ENCODE peak calls at places on chromosome 4, in five cellular contexts. Z is MG63, S is left lung, R is choroid plexus epithelial cell, M is fibroblast of mammary gland. Q is an unnamed sample.

GRCh38 chr4:65071532-65071931 is 598.8 kb downstream of the EPHA5 start:
- DNase-seq in Z (no peak), S (no peak), R (no peak), M (peak; percentile 0), Q (peak; percentile 52)

GRCh38 chr4:74030285-74030684 is 8.2 kb downstream of the CXCL3 start:
- DNase-seq in Z (no peak), S (no peak), R (no peak), M (no peak), Q (no peak)

GRCh38 chr4:189874591-189874990 is 66.1 kb upstream of the FRG1 start:
- DNase-seq in Z (no peak), S (no peak), R (no peak), M (no peak), Q (no peak)

GRCh38 chr4:174365018-174365587 is 81.4 kb downstream of the CEP44 start:
- DNase-seq in Z (no peak), S (no peak), R (peak; percentile 74), M (peak; percentile 69), Q (peak; percentile 49)

GRCh38 chr4:13922873-13923645 is 295.5 kb upstream of the BOD1L1 start:
- DNase-seq in Z (no peak), S (no peak), R (no peak), M (peak; percentile 28), Q (no peak)

GRCh38 chr4:60389636-60390035 is 810.5 kb upstream of the ADGRL3 start:
- DNase-seq in Z (no peak), S (no peak), R (no peak), M (no peak), Q (no peak)

GRCh38 chr4:2954358-2955185 is 8.6 kb downstream of the NOP14 start:
- DNase-seq in Z (no peak), S (no peak), R (no peak), M (no peak), Q (no peak)

GRCh38 chr4:40337081-40337480 is 1.9 kb downstream of the CHRNA9 start:
- DNase-seq in Z (no peak), S (no peak), R (no peak), M (no peak), Q (no peak)

GRCh38 chr4:57265831-57266582 is 155.8 kb upstream of the IGFBP7 start:
- DNase-seq in Z (no peak), S (no peak), R (no peak), M (no peak), Q (no peak)

GRCh38 chr4:52643846-52644245 is 15.3 kb downstream of the USP46 start:
- DNase-seq in Z (peak; percentile 99), S (peak; percentile 71), R (peak; percentile 78), M (peak; percentile 76), Q (peak; percentile 46)

GRCh38 chr4:86657382-86657781 is 63.3 kb downstream of the PTPN13 start:
- DNase-seq in Z (no peak), S (no peak), R (no peak), M (no peak), Q (no peak)

GRCh38 chr4:121070274-121070673 is 2.1 kb downstream of the NDNF start:
- DNase-seq in Z (no peak), S (peak; percentile 49), R (no peak), M (no peak), Q (no peak)

GRCh38 chr4:3657917-3658913 is 108.0 kb upstream of the ADRA2C start:
- DNase-seq in Z (peak; percentile 84), S (no peak), R (peak; percentile 66), M (peak; percentile 72), Q (no peak)

GRCh38 chr4:20520901-20521300 is 179.4 kb upstream of the PACRGL start:
- DNase-seq in Z (no peak), S (no peak), R (peak; percentile 48), M (peak; percentile 47), Q (peak; percentile 83)

GRCh38 chr4:68372588-68372987 is 22.7 kb upstream of the YTHDC1 start:
- DNase-seq in Z (no peak), S (no peak), R (peak; percentile 8), M (peak; percentile 37), Q (peak; percentile 60)

GRCh38 chr4:1855334-1856070 is 454 bp downstream of the LETM1 start:
- DNase-seq in Z (peak; percentile 27), S (no peak), R (no peak), M (no peak), Q (peak; percentile 37)

GRCh38 chr4:78936989-78937388 is 2.2 kb downstream of the PAQR3 start:
- DNase-seq in Z (no peak), S (no peak), R (no peak), M (no peak), Q (no peak)
- H3K4me3 ChIP-seq in Z (no peak overlapping the region), S (no peak overlapping the region), R (no peak overlapping the region), M (no peak overlapping the region), Q (no peak overlapping the region)

GRCh38 chr4:36198861-36199260 is 45.5 kb downstream of the ARAP2 start:
- DNase-seq in Z (no peak), S (no peak), R (no peak), M (no peak), Q (no peak)
- H3K4me3 ChIP-seq in Z (no peak overlapping the region), S (no peak overlapping the region), R (no peak overlapping the region), M (no peak overlapping the region), Q (no peak overlapping the region)

DNA sequence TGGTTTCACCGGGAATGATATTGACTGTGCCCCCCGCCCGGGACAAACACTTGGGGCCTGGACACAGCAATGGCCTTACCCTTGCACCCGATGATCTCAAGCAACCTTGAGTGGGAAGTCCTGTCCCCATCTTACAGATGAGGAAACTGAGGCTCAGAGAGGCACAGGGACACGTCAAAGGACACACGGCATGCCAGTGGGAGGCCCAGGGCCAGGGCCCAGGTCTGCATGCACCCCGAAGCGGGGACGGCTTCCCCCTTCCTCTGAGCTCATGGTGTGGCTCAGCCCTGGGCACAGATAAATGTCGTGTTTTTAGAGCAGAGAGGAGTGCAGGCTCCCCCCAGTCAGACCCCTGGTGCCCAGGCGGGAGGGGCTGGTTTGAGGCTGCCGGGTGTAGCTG is 33.9 kb upstream of the HTRA3 start:
- DNase-seq in Z (no peak), S (no peak), R (no peak), M (no peak), Q (no peak)
- H3K4me3 ChIP-seq in Z (no peak overlapping the region), S (no peak overlapping the region), R (no peak overlapping the region), M (no peak overlapping the region), Q (no peak overlapping the region)

GRCh38 chr4:152154433-152154832 is 381.5 kb downstream of the FBXW7 start:
- DNase-seq in Z (no peak), S (no peak), R (no peak), M (no peak), Q (no peak)
- H3K4me3 ChIP-seq in Z (no peak overlapping the region), S (no peak overlapping the region), R (no peak overlapping the region), M (no peak overlapping the region), Q (no peak overlapping the region)

GRCh38 chr4:11426716-11427115 is 2.0 kb downstream of the HS3ST1 start:
- DNase-seq in Z (no peak), S (no peak), R (no peak), M (no peak), Q (peak; percentile 51)
- H3K4me3 ChIP-seq in Z (no peak overlapping the region), S (peak overlapping the region; percentile 12), R (no peak overlapping the region), M (no peak overlapping the region), Q (peak overlapping the region; percentile 79)

GRCh38 chr4:55124337-55125076 is 888 bp downstream of the KDR start:
- DNase-seq in Z (no peak), S (no peak), R (peak; percentile 36), M (peak; percentile 16), Q (no peak)
- H3K4me3 ChIP-seq in Z (no peak overlapping the region), S (peak overlapping the region; percentile 42), R (peak overlapping the region; percentile 76), M (peak overlapping the region; percentile 66), Q (peak overlapping the region; percentile 39)